ENCODE peak calls at places on chromosomes 16 and 17, in nine cellular contexts. F, G, D, S, T, W, U, P and R are unnamed samples.

GRCh38 chr17:19348081-19348650 is 14.4 kb downstream of the B9D1 start:
- DNase-seq in F (no peak), G (no peak), D (no peak), S (no peak), T (no peak), W (no peak), U (no peak), P (no peak), R (no peak)

GRCh38 chr17:38541281-38541680 is 64.5 kb downstream of the SRCIN1 start:
- DNase-seq in F (no peak), G (no peak), D (no peak), S (no peak), T (no peak), W (no peak), U (no peak), P (no peak), R (no peak)

GRCh38 chr16:86601356-86601755 is 23.0 kb downstream of the FOXL1 start:
- DNase-seq in F (no peak), G (no peak), D (no peak), S (no peak), T (no peak), W (no peak), U (no peak), P (no peak), R (no peak)

GRCh38 chr16:86918637-86919036 is 340.3 kb downstream of the FOXL1 start:
- DNase-seq in F (no peak), G (no peak), D (no peak), S (no peak), T (no peak), W (no peak), U (no peak), P (no peak), R (no peak)

GRCh38 chr17:3935140-3935542 is 18.9 kb upstream of the P2RX1 start:
- DNase-seq in F (peak), G (peak), D (peak), S (peak), T (peak), W (peak), U (peak), P (peak), R (peak)

GRCh38 chr16:72312862-72313261 is 140.9 kb upstream of the PMFBP1 start:
- DNase-seq in F (no peak), G (no peak), D (no peak), S (peak), T (no peak), W (no peak), U (no peak), P (no peak), R (no peak)

GRCh38 chr17:68423251-68423650 is 34.0 kb downstream of the WIPI1 start:
- DNase-seq in F (no peak), G (no peak), D (no peak), S (no peak), T (no peak), W (no peak), U (no peak), P (no peak), R (no peak)

GRCh38 chr16:46828943-46829342 is 2.0 kb downstream of the C16orf87 start:
- DNase-seq in F (no peak), G (no peak), D (no peak), S (no peak), T (no peak), W (no peak), U (no peak), P (no peak), R (no peak)

GRCh38 chr17:1420163-1420562 is 20.1 kb upstream of the YWHAE start:
- DNase-seq in F (no peak), G (no peak), D (no peak), S (no peak), T (no peak), W (no peak), U (no peak), P (no peak), R (peak)

GRCh38 chr17:5588584-5588983 is 4.3 kb upstream of the NLRP1 start:
- DNase-seq in F (no peak), G (no peak), D (no peak), S (no peak), T (no peak), W (no peak), U (no peak), P (no peak), R (no peak)

GRCh38 chr17:66948061-66948750 is 16.3 kb upstream of the CACNG4 start:
- DNase-seq in F (no peak), G (no peak), D (no peak), S (no peak), T (no peak), W (no peak), U (no peak), P (no peak), R (no peak)

GRCh38 chr16:6977291-6977690 is 355.4 kb upstream of the RBFOX1 start:
- DNase-seq in F (no peak), G (no peak), D (no peak), S (no peak), T (no peak), W (no peak), U (no peak), P (no peak), R (no peak)

GRCh38 chr16:28823719-28824547 is 1.1 kb downstream of the ATXN2L start:
- DNase-seq in F (peak), G (peak), D (peak), S (peak), T (peak), W (peak), U (peak), P (peak), R (peak)

GRCh38 chr16:9763505-9763904 is 418.7 kb downstream of the GRIN2A start:
- DNase-seq in F (no peak), G (no peak), D (no peak), S (no peak), T (no peak), W (no peak), U (no peak), P (no peak), R (no peak)

GRCh38 chr16:19744670-19745069 is 26.6 kb downstream of the IQCK start:
- DNase-seq in F (no peak), G (no peak), D (no peak), S (no peak), T (no peak), W (no peak), U (no peak), P (no peak), R (no peak)

GRCh38 chr17:79915850-79916430 is 76.7 kb upstream of the CBX4 start:
- DNase-seq in F (no peak), G (peak), D (no peak), S (peak), T (peak), W (no peak), U (no peak), P (no peak), R (peak)

GRCh38 chr17:82935944-82936767 is 96.3 kb upstream of the ZNF750 start:
- DNase-seq in F (no peak), G (no peak), D (no peak), S (no peak), T (no peak), W (no peak), U (no peak), P (no peak), R (no peak)

GRCh38 chr17:39001703-39002637 is 34.8 kb upstream of the FBXO47 start:
- DNase-seq in F (no peak), G (no peak), D (no peak), S (peak), T (peak), W (no peak), U (no peak), P (no peak), R (peak)

GRCh38 chr17:28228109-28228840 is 90.7 kb upstream of the TMEM97 start:
- DNase-seq in F (peak), G (no peak), D (no peak), S (peak), T (no peak), W (no peak), U (no peak), P (peak), R (no peak)

GRCh38 chr16:21646721-21647561 is 5.5 kb downstream of the IGSF6 start:
- DNase-seq in F (peak), G (no peak), D (peak), S (no peak), T (peak), W (no peak), U (peak), P (no peak), R (peak)

GRCh38 chr16:57493767-57494166 is 7.5 kb upstream of the DOK4 start:
- DNase-seq in F (no peak), G (no peak), D (no peak), S (no peak), T (no peak), W (no peak), U (no peak), P (no peak), R (no peak)

GRCh38 chr17:50539762-50540440 is 7.1 kb upstream of the SPATA20 start:
- DNase-seq in F (no peak), G (no peak), D (no peak), S (no peak), T (peak), W (no peak), U (no peak), P (no peak), R (peak)

GRCh38 chr17:11645426-11645825 is 47.2 kb downstream of the DNAH9 start:
- DNase-seq in F (no peak), G (no peak), D (no peak), S (no peak), T (no peak), W (no peak), U (no peak), P (no peak), R (no peak)

GRCh38 chr17:7888184-7888920 is at the start of gene CHD3:
- DNase-seq in F (peak), G (no peak), D (no peak), S (peak), T (peak), W (no peak), U (peak), P (peak), R (peak)

GRCh38 chr17:67390646-67391480 is 13.8 kb downstream of the PITPNC1 start:
- DNase-seq in F (peak), G (no peak), D (peak), S (peak), T (peak), W (no peak), U (peak), P (peak), R (no peak)

GRCh38 chr17:58452738-58453137 is 35.4 kb upstream of the RNF43 start:
- DNase-seq in F (no peak), G (no peak), D (no peak), S (peak), T (no peak), W (no peak), U (no peak), P (no peak), R (no peak)

GRCh38 chr16:67644038-67644437 is 906 bp upstream of the CARMIL2 start:
- DNase-seq in F (no peak), G (no peak), D (no peak), S (no peak), T (no peak), W (no peak), U (no peak), P (no peak), R (no peak)